ENCODE peak calls at places on chromosomes 2 and 18, in seven cellular contexts. C is cardiac fibroblast, P is upper lobe of right lung, B is fibroblast of lung, W is AG04450, T is AG10803, E is colonic mucosa. R is an unnamed sample.

GRCh38 chr2:8684885-8685696 is 3.2 kb downstream of the ID2 start:
- DNase-seq in W (no peak), T (peak), C (peak), P (peak), B (peak), E (peak), R (peak)

GRCh38 chr2:222613715-222614331 is 42.1 kb downstream of the FARSB start:
- DNase-seq in C (peak), B (peak), E (no peak), W (peak), T (peak), P (no peak), R (peak)

GRCh38 chr2:7962191-7962590 is 719.7 kb upstream of the ID2 start:
- DNase-seq in T (no peak), C (no peak), P (no peak), E (no peak), B (no peak), W (no peak), R (no peak)

GRCh38 chr2:65070856-65071255 is 14.6 kb downstream of the CEP68 start:
- DNase-seq in B (no peak), W (no peak), P (no peak), T (no peak), E (no peak), C (no peak), R (no peak)

GRCh38 chr18:57906852-57907251 is 103.7 kb upstream of the ATP8B1 start:
- DNase-seq in T (no peak), B (no peak), P (no peak), W (no peak), C (no peak), E (no peak), R (no peak)

GRCh38 chr2:144183744-144184143 is 336.2 kb downstream of the ZEB2 start:
- DNase-seq in T (peak), W (no peak), E (no peak), P (no peak), C (peak), B (peak), R (no peak)

GRCh38 chr2:102848366-102848839 is 86.6 kb downstream of the TMEM182 start:
- DNase-seq in W (no peak), E (peak), C (peak), T (no peak), B (peak), P (peak), R (peak)

GRCh38 chr2:97645112-97645699 is 656 bp upstream of the COX5B start:
- DNase-seq in B (peak), T (no peak), P (peak), C (no peak), E (no peak), W (no peak), R (no peak)

GRCh38 chr2:112803691-112804521 is 19.6 kb upstream of the IL1A start:
- DNase-seq in T (peak), E (no peak), W (peak), C (peak), B (peak), P (no peak), R (peak)

GRCh38 chr2:23669413-23670244 is 257.3 kb downstream of the ATAD2B start:
- DNase-seq in B (peak), C (peak), W (no peak), P (peak), E (peak), T (peak), R (peak)

GRCh38 chr2:170822292-170822884 is 5.7 kb downstream of the GAD1 start:
- DNase-seq in C (no peak), T (no peak), P (no peak), W (no peak), E (no peak), B (no peak), R (no peak)

GRCh38 chr18:4854664-4855063 is 342.4 kb downstream of the AKAIN1 start:
- DNase-seq in C (no peak), P (no peak), W (no peak), B (no peak), T (no peak), E (no peak), R (no peak)

GRCh38 chr18:73366713-73367112 is 498.9 kb upstream of the NETO1 start:
- DNase-seq in T (peak), E (no peak), W (peak), C (peak), B (peak), P (no peak), R (no peak)

GRCh38 chr2:10495311-10495987 is 47.3 kb upstream of the ODC1 start:
- DNase-seq in P (no peak), B (no peak), W (no peak), C (no peak), T (no peak), E (peak), R (no peak)

GRCh38 chr2:72931280-72931910 is 14.1 kb downstream of the EMX1 start:
- DNase-seq in E (no peak), T (no peak), C (peak), B (peak), P (peak), W (peak), R (no peak)

DNA sequence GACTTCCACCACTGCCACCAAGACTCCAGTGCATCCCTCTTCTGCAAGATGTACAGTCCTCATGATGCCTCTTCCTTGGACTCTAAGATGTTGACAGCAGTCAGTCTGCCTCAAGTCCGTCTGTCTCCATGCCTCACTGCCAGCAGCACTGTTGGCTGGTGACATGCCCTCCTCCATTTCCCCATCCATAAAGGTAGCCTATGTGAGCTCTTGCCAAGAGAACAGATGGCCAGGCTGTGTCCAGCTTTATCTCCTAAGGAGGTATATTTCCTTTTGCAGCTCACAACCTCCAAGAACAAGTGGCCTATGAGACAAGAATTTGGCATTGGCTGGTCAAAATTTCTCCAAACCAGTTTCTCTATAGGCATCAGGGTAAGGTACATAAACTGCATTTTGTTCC is 149.3 kb upstream of the HNRNPA3 start:
- DNase-seq in P (no peak), W (no peak), B (no peak), E (no peak), T (no peak), C (no peak), R (no peak)
- H3K4me3 ChIP-seq in P (no peak), W (no peak), B (no peak), E (no peak), T (no peak), C (no peak), R (no peak)

GRCh38 chr18:3121256-3121655 is 98.5 kb downstream of the MYOM1 start:
- DNase-seq in E (no peak), T (no peak), B (no peak), C (peak), P (no peak), W (no peak), R (peak)
- TF ChIP-seq CTCF in E (no peak), T (peak), B (no peak), C (no peak), P (no peak), W (peak), R (no peak)

GRCh38 chr2:154452471-154452870 is 246.0 kb upstream of the KCNJ3 start:
- DNase-seq in E (no peak), P (no peak), C (no peak), B (no peak), T (peak), W (no peak), R (no peak)

GRCh38 chr2:154452906-154453493 is 245.5 kb upstream of the KCNJ3 start:
- DNase-seq in E (no peak), W (no peak), C (peak), P (no peak), B (no peak), T (peak), R (peak)

GRCh38 chr2:154455201-154455600 is 243.3 kb upstream of the KCNJ3 start:
- DNase-seq in B (peak), W (no peak), E (no peak), T (peak), P (no peak), C (peak), R (peak)

GRCh38 chr2:154457291-154457690 is 241.2 kb upstream of the KCNJ3 start:
- DNase-seq in C (peak), W (no peak), B (peak), T (no peak), E (no peak), P (no peak), R (no peak)

GRCh38 chr2:154455871-154456270 is 242.6 kb upstream of the KCNJ3 start:
- DNase-seq in B (no peak), P (no peak), W (no peak), T (peak), C (peak), E (no peak), R (peak)
- H3K4me3 ChIP-seq in B (peak), P (peak), W (no peak), T (peak), C (peak), E (no peak), R (peak)

DNA sequence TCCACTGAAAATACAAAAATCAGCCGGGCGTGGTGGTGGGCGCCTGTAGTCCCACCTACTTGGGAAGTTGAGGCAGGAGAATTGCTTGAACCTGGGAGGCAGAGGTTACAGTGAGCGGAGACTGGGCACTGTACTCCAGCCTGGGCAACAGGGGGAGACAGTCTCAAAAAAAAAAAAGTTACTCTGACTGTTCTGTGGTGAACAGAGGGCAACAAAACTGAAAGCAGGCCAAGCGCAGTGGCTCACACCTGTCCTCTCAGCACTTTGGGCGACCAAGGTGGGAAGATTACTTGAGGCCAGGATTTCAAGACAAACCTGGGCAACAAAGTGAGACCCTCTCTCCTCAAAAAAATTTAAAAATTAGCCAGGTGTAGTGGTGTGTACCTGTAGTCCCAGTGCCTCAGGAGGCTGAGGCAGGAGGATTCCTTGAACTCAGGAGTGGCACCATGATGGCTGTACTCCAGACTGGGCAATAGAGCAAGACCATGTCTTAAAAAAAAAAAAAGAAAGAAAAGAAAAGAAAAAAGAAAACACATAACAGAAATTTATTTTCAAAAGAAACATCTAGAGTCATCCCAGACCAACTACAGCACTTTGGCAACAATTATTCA is 13.6 kb upstream of the RTN4 start:
- DNase-seq in P (no peak), E (no peak), W (no peak), B (no peak), T (no peak), C (no peak), R (no peak)
- TF ChIP-seq CTCF in P (peak), E (no peak), W (no peak), B (no peak), T (no peak), C (peak), R (no peak)

GRCh38 chr2:36696533-36696932 is at the start of gene VIT:
- DNase-seq in P (no peak), C (peak), T (peak), B (peak), W (no peak), E (no peak), R (peak)
- H3K4me3 ChIP-seq in P (no peak), C (no peak), T (peak), B (no peak), W (no peak), E (no peak), R (peak)

R was measured in fibroblast of the aortic adventitia.